ENCODE peak calls at places on chromosomes 13 and 19, in four cellular contexts. B is K562, L is SK-N-SH, C is GM12878. E is an unnamed sample.

GRCh38 chr13:111903143-111903542 is 163.8 kb upstream of the SOX1 start:
- DNase-seq in B (no peak), L (no peak), C (no peak), E (peak)

GRCh38 chr19:409006-409514 is at the start of gene C2CD4C:
- DNase-seq in B (peak), L (peak), C (no peak), E (no peak)

GRCh38 chr13:109281823-109282239 is 504.6 kb downstream of the IRS2 start:
- DNase-seq in B (no peak), L (no peak), C (no peak), E (no peak)

GRCh38 chr19:16202320-16203255 is 4.9 kb downstream of the AP1M1 start:
- DNase-seq in B (no peak), L (peak), C (no peak), E (no peak)

GRCh38 chr19:33064778-33065550 is at the start of gene RHPN2:
- DNase-seq in B (peak), L (peak), C (no peak), E (no peak)

GRCh38 chr13:47005761-47006414 is 109.0 kb upstream of the HTR2A start:
- DNase-seq in B (no peak), L (no peak), C (no peak), E (no peak)

GRCh38 chr13:89375839-89376238 is 1704.7 kb downstream of the SLITRK5 start:
- DNase-seq in B (no peak), L (no peak), C (no peak), E (no peak)

GRCh38 chr13:109924376-109924775 is 138.0 kb upstream of the IRS2 start:
- DNase-seq in B (no peak), L (no peak), C (no peak), E (no peak)

GRCh38 chr19:1154731-1155351 is 19.2 kb downstream of the SBNO2 start:
- DNase-seq in B (no peak), L (peak), C (no peak), E (no peak)

GRCh38 chr19:383922-384800 is 24.8 kb downstream of the C2CD4C start:
- DNase-seq in B (peak), L (peak), C (peak), E (peak)

GRCh38 chr13:113555141-113555540 is 29.4 kb upstream of the TFDP1 start:
- DNase-seq in B (no peak), L (no peak), C (no peak), E (no peak)

GRCh38 chr19:43582495-43582894 is 6.9 kb downstream of the PINLYP start:
- DNase-seq in B (no peak), L (no peak), C (no peak), E (no peak)

GRCh38 chr13:113796948-113797676 is 38.1 kb downstream of the TMEM255B start:
- DNase-seq in B (no peak), L (no peak), C (no peak), E (no peak)

GRCh38 chr13:108728370-108728769 is 99.0 kb downstream of the MYO16 start:
- DNase-seq in B (peak), L (no peak), C (no peak), E (peak)

GRCh38 chr13:42524487-42525034 is 49.4 kb upstream of the TNFSF11 start:
- DNase-seq in B (no peak), L (no peak), C (peak), E (no peak)

GRCh38 chr13:70310720-70311119 is 202.5 kb upstream of the KLHL1 start:
- DNase-seq in B (no peak), L (peak), C (no peak), E (no peak)

GRCh38 chr13:112842343-112842856 is 126.6 kb upstream of the MCF2L start:
- DNase-seq in B (no peak), L (no peak), C (no peak), E (no peak)

GRCh38 chr13:46598140-46598819 is 45.3 kb downstream of the LRCH1 start:
- DNase-seq in B (no peak), L (no peak), C (no peak), E (no peak)

GRCh38 chr13:103436057-103436654 is 369.9 kb upstream of the SLC10A2 start:
- DNase-seq in B (no peak), L (no peak), C (no peak), E (peak)

GRCh38 chr13:73521970-73522549 is 463.3 kb downstream of the KLF5 start:
- DNase-seq in B (no peak), L (no peak), C (no peak), E (no peak)

GRCh38 chr13:101706651-101707050 is 254.2 kb downstream of the ITGBL1 start:
- DNase-seq in B (no peak), L (no peak), C (no peak), E (no peak)
- TF ChIP-seq NRF1 in B (no peak), L (no peak), C (no peak), E (no peak)

DNA sequence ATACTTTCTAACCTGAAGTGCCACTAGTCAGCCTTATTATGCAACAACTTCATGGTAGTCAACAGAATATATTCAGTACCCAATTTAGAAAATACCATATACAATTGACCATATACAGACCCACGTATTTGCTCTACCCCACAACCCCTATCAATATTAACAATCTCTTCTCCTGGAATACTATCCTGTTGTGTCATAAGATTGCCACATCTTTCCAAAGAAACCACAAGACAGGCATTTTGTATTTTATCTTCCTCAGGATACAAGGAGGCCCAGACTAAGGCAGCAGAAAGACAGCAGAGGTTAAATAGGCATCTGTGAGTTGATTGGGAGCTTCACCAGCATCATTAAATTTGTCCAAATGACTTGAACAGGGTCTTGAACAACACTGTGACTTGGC is 4.5 kb downstream of the SPART start:
- DNase-seq in B (no peak), L (no peak), C (no peak), E (no peak)
- TF ChIP-seq NRF1 in B (no peak), L (no peak), C (no peak), E (no peak)

GRCh38 chr19:17846146-17846545 is 1.6 kb downstream of the JAK3 start:
- DNase-seq in B (no peak), L (no peak), C (peak), E (no peak)
- TF ChIP-seq NRF1 in B (no peak), L (no peak), C (no peak), E (no peak)

GRCh38 chr19:38078302-38078930 is 145.6 kb downstream of the DPF1 start:
- DNase-seq in B (no peak), L (no peak), C (no peak), E (no peak)
- TF ChIP-seq NRF1 in B (no peak), L (no peak), C (no peak), E (no peak)

GRCh38 chr19:52662631-52663030 is 24.5 kb upstream of the ZNF83 start:
- DNase-seq in B (no peak), L (no peak), C (no peak), E (no peak)
- TF ChIP-seq NRF1 in B (no peak), L (no peak), C (no peak), E (no peak)